ENCODE peak calls at places on chromosomes 12 and 14, in four cellular contexts. C is mucosa of descending colon; K is stimulated activated CD8-positive, alpha-beta memory T cell treated with anti-CD3 and anti-CD28 coated beads, Interleukin-2, amount 100 ng/mL, for 1 hour; O is NCI-H1092 treated with DMSO at 0.1 percent for 48 hours. B is an unnamed sample.

GRCh38 chr12:91183565-91183964 is 948 bp upstream of the DCN start:
- DNase-seq in C (no peak), K (no peak), O (no peak), B (no peak)

GRCh38 chr14:68853749-68854148 is 60.9 kb upstream of the ZFP36L1 start:
- DNase-seq in C (no peak), K (no peak), O (no peak), B (no peak)

GRCh38 chr12:12018454-12018853 is 52.3 kb upstream of the BCL2L14 start:
- DNase-seq in C (no peak), K (no peak), O (no peak), B (no peak)

GRCh38 chr12:93911436-93911835 is 234.3 kb downstream of the CRADD start:
- DNase-seq in C (no peak), K (no peak), O (no peak), B (no peak)

GRCh38 chr12:121628536-121628935 is 2.2 kb downstream of the ORAI1 start:
- DNase-seq in C (no peak), K (no peak), O (no peak), B (no peak)

GRCh38 chr12:95815635-95816212 is 25.2 kb upstream of the NTN4 start:
- DNase-seq in C (no peak), K (no peak), O (peak), B (no peak)

GRCh38 chr12:108099085-108099484 is 30.0 kb upstream of the WSCD2 start:
- DNase-seq in C (no peak), K (no peak), O (no peak), B (no peak)

GRCh38 chr14:59981564-59981963 is 61.6 kb downstream of the LRRC9 start:
- DNase-seq in C (no peak), K (no peak), O (no peak), B (no peak)

GRCh38 chr12:107917912-107918800 is 143.7 kb downstream of the ASCL4 start:
- DNase-seq in C (no peak), K (no peak), O (peak), B (no peak)

GRCh38 chr14:69612014-69612758 is 790 bp downstream of the SUSD6 start:
- DNase-seq in C (peak), K (no peak), O (peak), B (no peak)

GRCh38 chr12:65093571-65093970 is 27.5 kb downstream of the WIF1 start:
- DNase-seq in C (no peak), K (no peak), O (no peak), B (no peak)

GRCh38 chr12:92561543-92561899 is 141.3 kb upstream of the PLEKHG7 start:
- DNase-seq in C (no peak), K (no peak), O (peak), B (peak)

GRCh38 chr14:70425349-70425748 is 8.5 kb upstream of the SYNJ2BP start:
- DNase-seq in C (no peak), K (no peak), O (no peak), B (no peak)

GRCh38 chr12:34598851-34599529 is 576.7 kb downstream of the ALG10 start:
- DNase-seq in C (peak), K (no peak), O (no peak), B (no peak)

GRCh38 chr12:94140556-94140955 is 7.8 kb upstream of the PLXNC1 start:
- DNase-seq in C (peak), K (peak), O (peak), B (no peak)

GRCh38 chr14:94129758-94130414 is 482 bp upstream of the IFI27L2 start:
- DNase-seq in C (no peak), K (no peak), O (no peak), B (peak)

GRCh38 chr12:127245437-127245836 is 1021.5 kb upstream of the TMEM132C start:
- DNase-seq in C (no peak), K (no peak), O (no peak), B (no peak)

GRCh38 chr14:68766299-68767247 is 26.3 kb downstream of the ZFP36L1 start:
- DNase-seq in C (no peak), K (no peak), O (no peak), B (no peak)

GRCh38 chr12:77049767-77050353 is 15.5 kb downstream of the E2F7 start:
- DNase-seq in C (no peak), K (no peak), O (peak), B (no peak)

GRCh38 chr14:47921133-47921532 is 245.7 kb upstream of the MDGA2 start:
- DNase-seq in C (no peak), K (no peak), O (no peak), B (no peak)

GRCh38 chr12:96445743-96446655 is 43.4 kb upstream of the CFAP54 start:
- DNase-seq in C (no peak), K (peak), O (no peak), B (no peak)

GRCh38 chr14:71130491-71131179 is 223.4 kb downstream of the PCNX1 start:
- DNase-seq in C (no peak), K (no peak), O (no peak), B (no peak)

GRCh38 chr14:30115756-30116155 is 188.1 kb upstream of the PRKD1 start:
- DNase-seq in C (no peak), K (no peak), O (peak), B (no peak)

GRCh38 chr14:32367501-32367900 is 38.4 kb downstream of the AKAP6 start:
- DNase-seq in C (no peak), K (no peak), O (no peak), B (no peak)

GRCh38 chr14:33512201-33512600 is 438.7 kb downstream of the EGLN3 start:
- DNase-seq in C (no peak), K (no peak), O (no peak), B (no peak)

GRCh38 chr12:11839093-11839641 is 189.7 kb downstream of the ETV6 start:
- DNase-seq in C (no peak), K (no peak), O (peak), B (no peak)

GRCh38 chr14:26595922-26596721 is 1.7 kb downstream of the NOVA1 start:
- DNase-seq in C (no peak), K (no peak), O (peak), B (no peak)

GRCh38 chr14:91229743-91230200 is 14.7 kb downstream of the GPR68 start:
- DNase-seq in C (peak), K (no peak), O (no peak), B (no peak)

GRCh38 chr12:2640281-2640680 is 154.5 kb upstream of the FKBP4 start:
- DNase-seq in C (peak), K (no peak), O (no peak), B (no peak)

GRCh38 chr14:48586099-48586498 is 910.7 kb upstream of the MDGA2 start:
- DNase-seq in C (no peak), K (no peak), O (no peak), B (no peak)

GRCh38 chr12:1457901-1458300 is 136.5 kb downstream of the FBXL14 start:
- DNase-seq in C (no peak), K (no peak), O (no peak), B (no peak)

GRCh38 chr12:7749442-7749841 is 2.3 kb upstream of the CLEC4C start:
- DNase-seq in C (no peak), K (no peak), O (no peak), B (no peak)

GRCh38 chr14:104817930-104818713 is 17.2 kb downstream of the ZBTB42 start:
- DNase-seq in C (peak), K (no peak), O (no peak), B (no peak)

GRCh38 chr12:20214286-20214685 is 154.1 kb upstream of the PDE3A start:
- DNase-seq in C (no peak), K (no peak), O (no peak), B (no peak)

GRCh38 chr14:70014696-70015095 is 135.5 kb downstream of the SMOC1 start:
- DNase-seq in C (no peak), K (no peak), O (no peak), B (no peak)

GRCh38 chr14:68468437-68469207 is 324.2 kb downstream of the ZFP36L1 start:
- DNase-seq in C (no peak), K (no peak), O (no peak), B (no peak)

GRCh38 chr14:76273346-76273745 is 102.6 kb upstream of the ESRRB start:
- DNase-seq in C (no peak), K (no peak), O (no peak), B (no peak)

GRCh38 chr12:45246202-45246601 is 30.3 kb downstream of the ANO6 start:
- DNase-seq in C (no peak), K (no peak), O (no peak), B (no peak)

GRCh38 chr12:63845726-63846125 is 1.2 kb downstream of the SRGAP1 start:
- DNase-seq in C (no peak), K (no peak), O (peak), B (no peak)

B was measured in cerebellar nuclear complex.